ENCODE peak calls at places on chromosomes 5 and 9, in seven cellular contexts. One of them, this sample, is unnamed.

GRCh38 chr5:69498384-69498783 is 5.8 kb downstream of the OCLN start:
- DNase-seq in left colon: no peak
- DNase-seq in astrocyte of the spinal cord: no peak
- DNase-seq in skeletal muscle cell: no peak
- DNase-seq in foreskin fibroblast: no peak
- DNase-seq in ELR: peak
- DNase-seq in AG09309: no peak
- DNase-seq in this sample: no peak

GRCh38 chr9:18492612-18493011 is 18.7 kb downstream of the ADAMTSL1 start:
- DNase-seq in foreskin fibroblast: peak
- DNase-seq in skeletal muscle cell: no peak
- DNase-seq in left colon: no peak
- DNase-seq in ELR: peak
- DNase-seq in astrocyte of the spinal cord: peak
- DNase-seq in AG09309: no peak
- DNase-seq in this sample: no peak

GRCh38 chr5:157130933-157131332 is 11.7 kb downstream of the MED7 start:
- DNase-seq in astrocyte of the spinal cord: no peak
- DNase-seq in skeletal muscle cell: no peak
- DNase-seq in foreskin fibroblast: peak
- DNase-seq in left colon: no peak
- DNase-seq in ELR: peak
- DNase-seq in AG09309: no peak
- DNase-seq in this sample: peak

GRCh38 chr9:87148391-87149237 is 201.3 kb upstream of the GAS1 start:
- DNase-seq in astrocyte of the spinal cord: peak
- DNase-seq in AG09309: no peak
- DNase-seq in foreskin fibroblast: peak
- DNase-seq in skeletal muscle cell: peak
- DNase-seq in left colon: peak
- DNase-seq in ELR: peak
- DNase-seq in this sample: no peak

GRCh38 chr5:160133071-160133917 is 14.0 kb upstream of the PWWP2A start:
- DNase-seq in astrocyte of the spinal cord: peak
- DNase-seq in AG09309: no peak
- DNase-seq in foreskin fibroblast: peak
- DNase-seq in ELR: no peak
- DNase-seq in skeletal muscle cell: peak
- DNase-seq in left colon: peak
- DNase-seq in this sample: no peak

GRCh38 chr5:78000191-78000590 is 224.1 kb upstream of the TBCA start:
- DNase-seq in AG09309: no peak
- DNase-seq in skeletal muscle cell: no peak
- DNase-seq in astrocyte of the spinal cord: no peak
- DNase-seq in left colon: no peak
- DNase-seq in ELR: no peak
- DNase-seq in foreskin fibroblast: no peak
- DNase-seq in this sample: no peak

GRCh38 chr9:114690308-114690707 is 8.3 kb upstream of the TEX48 start:
- DNase-seq in astrocyte of the spinal cord: no peak
- DNase-seq in ELR: no peak
- DNase-seq in skeletal muscle cell: no peak
- DNase-seq in AG09309: no peak
- DNase-seq in foreskin fibroblast: no peak
- DNase-seq in left colon: no peak
- DNase-seq in this sample: no peak

GRCh38 chr9:37904647-37905505 is 949 bp upstream of the SLC25A51 start:
- DNase-seq in skeletal muscle cell: no peak
- DNase-seq in foreskin fibroblast: peak
- DNase-seq in AG09309: no peak
- DNase-seq in astrocyte of the spinal cord: no peak
- DNase-seq in left colon: no peak
- DNase-seq in ELR: peak
- DNase-seq in this sample: no peak

GRCh38 chr5:81233080-81233634 is at the start of gene CKMT2:
- DNase-seq in ELR: no peak
- DNase-seq in astrocyte of the spinal cord: peak
- DNase-seq in left colon: peak
- DNase-seq in skeletal muscle cell: no peak
- DNase-seq in AG09309: no peak
- DNase-seq in foreskin fibroblast: peak
- DNase-seq in this sample: no peak

GRCh38 chr9:104238668-104239067 is 144.6 kb downstream of the SMC2 start:
- DNase-seq in astrocyte of the spinal cord: no peak
- DNase-seq in foreskin fibroblast: no peak
- DNase-seq in ELR: no peak
- DNase-seq in left colon: no peak
- DNase-seq in skeletal muscle cell: no peak
- DNase-seq in AG09309: no peak
- DNase-seq in this sample: no peak

GRCh38 chr9:3969846-3970245 is 330.0 kb downstream of the GLIS3 start:
- DNase-seq in skeletal muscle cell: no peak
- DNase-seq in foreskin fibroblast: no peak
- DNase-seq in AG09309: no peak
- DNase-seq in left colon: no peak
- DNase-seq in ELR: peak
- DNase-seq in astrocyte of the spinal cord: no peak
- DNase-seq in this sample: no peak

GRCh38 chr5:84383296-84383815 is 1.3 kb downstream of the EDIL3 start:
- DNase-seq in left colon: no peak
- DNase-seq in foreskin fibroblast: peak
- DNase-seq in skeletal muscle cell: no peak
- DNase-seq in ELR: no peak
- DNase-seq in AG09309: no peak
- DNase-seq in astrocyte of the spinal cord: no peak
- DNase-seq in this sample: no peak

GRCh38 chr5:57042524-57042931 is 90.6 kb upstream of the MIER3 start:
- DNase-seq in left colon: no peak
- DNase-seq in skeletal muscle cell: no peak
- DNase-seq in AG09309: no peak
- DNase-seq in ELR: no peak
- DNase-seq in astrocyte of the spinal cord: no peak
- DNase-seq in foreskin fibroblast: no peak
- DNase-seq in this sample: no peak

GRCh38 chr5:172834570-172835245 is 657 bp downstream of the ERGIC1 start:
- DNase-seq in ELR: peak
- DNase-seq in skeletal muscle cell: no peak
- DNase-seq in astrocyte of the spinal cord: no peak
- DNase-seq in foreskin fibroblast: peak
- DNase-seq in left colon: no peak
- DNase-seq in AG09309: no peak
- DNase-seq in this sample: peak

GRCh38 chr9:77846957-77847574 is 184.5 kb downstream of the GNAQ start:
- DNase-seq in left colon: no peak
- DNase-seq in AG09309: no peak
- DNase-seq in skeletal muscle cell: no peak
- DNase-seq in foreskin fibroblast: no peak
- DNase-seq in astrocyte of the spinal cord: peak
- DNase-seq in ELR: peak
- DNase-seq in this sample: no peak

GRCh38 chr9:86700601-86701000 is 246.7 kb downstream of the GAS1 start:
- DNase-seq in skeletal muscle cell: no peak
- DNase-seq in ELR: no peak
- DNase-seq in left colon: no peak
- DNase-seq in foreskin fibroblast: peak
- DNase-seq in AG09309: no peak
- DNase-seq in astrocyte of the spinal cord: peak
- DNase-seq in this sample: no peak

GRCh38 chr5:166624573-166624972 is 1666.9 kb upstream of the WWC1 start:
- DNase-seq in foreskin fibroblast: no peak
- DNase-seq in AG09309: no peak
- DNase-seq in ELR: no peak
- DNase-seq in left colon: no peak
- DNase-seq in skeletal muscle cell: no peak
- DNase-seq in astrocyte of the spinal cord: peak
- DNase-seq in this sample: no peak